ENCODE peak calls at places on chromosomes 13 and 19, in five cellular contexts. One of them, this sample, is unnamed.

GRCh38 chr19:42197375-42197817 is 20.1 kb downstream of the DEDD2 start:
- DNase-seq in cardiac muscle cell: no peak
- DNase-seq in activated CD4-positive, alpha-beta T cell treated with anti-CD3 and anti-CD28 coated beads for 24 hours: no peak
- DNase-seq in kidney tubule cell: peak
- DNase-seq in amniotic stem cell: no peak
- DNase-seq in this sample: no peak

GRCh38 chr13:85724554-85725432 is 74.4 kb downstream of the SLITRK6 start:
- DNase-seq in amniotic stem cell: no peak
- DNase-seq in kidney tubule cell: no peak
- DNase-seq in cardiac muscle cell: no peak
- DNase-seq in activated CD4-positive, alpha-beta T cell treated with anti-CD3 and anti-CD28 coated beads for 24 hours: no peak
- DNase-seq in this sample: peak

GRCh38 chr19:3494051-3494450 is 6.4 kb downstream of the DOHH start:
- DNase-seq in cardiac muscle cell: no peak
- DNase-seq in activated CD4-positive, alpha-beta T cell treated with anti-CD3 and anti-CD28 coated beads for 24 hours: no peak
- DNase-seq in kidney tubule cell: no peak
- DNase-seq in amniotic stem cell: no peak
- DNase-seq in this sample: peak

GRCh38 chr13:98838776-98839175 is 86.3 kb upstream of the SLC15A1 start:
- DNase-seq in amniotic stem cell: no peak
- DNase-seq in cardiac muscle cell: no peak
- DNase-seq in kidney tubule cell: no peak
- DNase-seq in activated CD4-positive, alpha-beta T cell treated with anti-CD3 and anti-CD28 coated beads for 24 hours: no peak
- DNase-seq in this sample: no peak

GRCh38 chr13:50864492-50864891 is 21.0 kb upstream of the DLEU7 start:
- DNase-seq in cardiac muscle cell: no peak
- DNase-seq in kidney tubule cell: no peak
- DNase-seq in activated CD4-positive, alpha-beta T cell treated with anti-CD3 and anti-CD28 coated beads for 24 hours: no peak
- DNase-seq in amniotic stem cell: no peak
- DNase-seq in this sample: no peak

GRCh38 chr13:61286148-61286745 is 129.4 kb downstream of the PCDH20 start:
- DNase-seq in amniotic stem cell: no peak
- DNase-seq in kidney tubule cell: peak
- DNase-seq in activated CD4-positive, alpha-beta T cell treated with anti-CD3 and anti-CD28 coated beads for 24 hours: no peak
- DNase-seq in cardiac muscle cell: no peak
- DNase-seq in this sample: peak

GRCh38 chr19:14871619-14872230 is 14.2 kb downstream of the OR7A17 start:
- DNase-seq in activated CD4-positive, alpha-beta T cell treated with anti-CD3 and anti-CD28 coated beads for 24 hours: no peak
- DNase-seq in kidney tubule cell: peak
- DNase-seq in cardiac muscle cell: peak
- DNase-seq in amniotic stem cell: no peak
- DNase-seq in this sample: peak

GRCh38 chr13:36293497-36293896 is 4.1 kb downstream of the CCDC169 start:
- DNase-seq in cardiac muscle cell: no peak
- DNase-seq in amniotic stem cell: no peak
- DNase-seq in activated CD4-positive, alpha-beta T cell treated with anti-CD3 and anti-CD28 coated beads for 24 hours: no peak
- DNase-seq in kidney tubule cell: peak
- DNase-seq in this sample: peak

GRCh38 chr19:7942981-7943443 is 454 bp downstream of the TIMM44 start:
- DNase-seq in kidney tubule cell: peak
- DNase-seq in amniotic stem cell: no peak
- DNase-seq in activated CD4-positive, alpha-beta T cell treated with anti-CD3 and anti-CD28 coated beads for 24 hours: no peak
- DNase-seq in cardiac muscle cell: peak
- DNase-seq in this sample: peak

GRCh38 chr19:9309974-9310446 is 372 bp upstream of the ZNF699 start:
- DNase-seq in cardiac muscle cell: peak
- DNase-seq in activated CD4-positive, alpha-beta T cell treated with anti-CD3 and anti-CD28 coated beads for 24 hours: peak
- DNase-seq in kidney tubule cell: peak
- DNase-seq in amniotic stem cell: peak
- DNase-seq in this sample: peak

GRCh38 chr13:41973247-41973741 is 12.4 kb upstream of the VWA8 start:
- DNase-seq in kidney tubule cell: no peak
- DNase-seq in activated CD4-positive, alpha-beta T cell treated with anti-CD3 and anti-CD28 coated beads for 24 hours: no peak
- DNase-seq in cardiac muscle cell: no peak
- DNase-seq in amniotic stem cell: no peak
- DNase-seq in this sample: no peak

GRCh38 chr19:2333807-2334211 is 5.3 kb downstream of the SPPL2B start:
- DNase-seq in activated CD4-positive, alpha-beta T cell treated with anti-CD3 and anti-CD28 coated beads for 24 hours: no peak
- DNase-seq in cardiac muscle cell: no peak
- DNase-seq in amniotic stem cell: no peak
- DNase-seq in kidney tubule cell: no peak
- DNase-seq in this sample: no peak

GRCh38 chr19:49427855-49428546 is 2.8 kb downstream of the GFY start:
- DNase-seq in kidney tubule cell: peak
- DNase-seq in cardiac muscle cell: no peak
- DNase-seq in activated CD4-positive, alpha-beta T cell treated with anti-CD3 and anti-CD28 coated beads for 24 hours: no peak
- DNase-seq in amniotic stem cell: no peak
- DNase-seq in this sample: peak

GRCh38 chr19:15432018-15432494 is 13.3 kb upstream of the AKAP8L start:
- DNase-seq in kidney tubule cell: no peak
- DNase-seq in activated CD4-positive, alpha-beta T cell treated with anti-CD3 and anti-CD28 coated beads for 24 hours: no peak
- DNase-seq in cardiac muscle cell: peak
- DNase-seq in amniotic stem cell: no peak
- DNase-seq in this sample: peak

GRCh38 chr19:1980782-1981181 is 34.7 kb downstream of the BTBD2 start:
- DNase-seq in amniotic stem cell: no peak
- DNase-seq in cardiac muscle cell: no peak
- DNase-seq in kidney tubule cell: no peak
- DNase-seq in activated CD4-positive, alpha-beta T cell treated with anti-CD3 and anti-CD28 coated beads for 24 hours: no peak
- DNase-seq in this sample: no peak

GRCh38 chr19:5447700-5448311 is 7.4 kb upstream of the ZNRF4 start:
- DNase-seq in kidney tubule cell: no peak
- DNase-seq in activated CD4-positive, alpha-beta T cell treated with anti-CD3 and anti-CD28 coated beads for 24 hours: no peak
- DNase-seq in cardiac muscle cell: peak
- DNase-seq in amniotic stem cell: no peak
- DNase-seq in this sample: peak

GRCh38 chr19:18420931-18421330 is 1.7 kb downstream of the SSBP4 start:
- DNase-seq in amniotic stem cell: no peak
- DNase-seq in kidney tubule cell: no peak
- DNase-seq in activated CD4-positive, alpha-beta T cell treated with anti-CD3 and anti-CD28 coated beads for 24 hours: no peak
- DNase-seq in cardiac muscle cell: no peak
- DNase-seq in this sample: no peak

GRCh38 chr13:98752111-98752941 is at the start of gene SLC15A1:
- DNase-seq in amniotic stem cell: no peak
- DNase-seq in activated CD4-positive, alpha-beta T cell treated with anti-CD3 and anti-CD28 coated beads for 24 hours: no peak
- DNase-seq in cardiac muscle cell: no peak
- DNase-seq in kidney tubule cell: peak
- DNase-seq in this sample: peak

GRCh38 chr13:21670006-21670882 is 629 bp upstream of the FGF9 start:
- DNase-seq in kidney tubule cell: peak
- DNase-seq in cardiac muscle cell: peak
- DNase-seq in activated CD4-positive, alpha-beta T cell treated with anti-CD3 and anti-CD28 coated beads for 24 hours: no peak
- DNase-seq in amniotic stem cell: no peak
- DNase-seq in this sample: peak

GRCh38 chr13:73090116-73090811 is 31.5 kb downstream of the KLF5 start:
- DNase-seq in amniotic stem cell: peak
- DNase-seq in kidney tubule cell: peak
- DNase-seq in cardiac muscle cell: peak
- DNase-seq in activated CD4-positive, alpha-beta T cell treated with anti-CD3 and anti-CD28 coated beads for 24 hours: no peak
- DNase-seq in this sample: peak

GRCh38 chr19:40614595-40615411 is 13.6 kb downstream of the LTBP4 start:
- DNase-seq in kidney tubule cell: peak
- DNase-seq in cardiac muscle cell: peak
- DNase-seq in amniotic stem cell: peak
- DNase-seq in activated CD4-positive, alpha-beta T cell treated with anti-CD3 and anti-CD28 coated beads for 24 hours: peak
- DNase-seq in this sample: peak

GRCh38 chr13:41411536-41411935 is 45.8 kb upstream of the RGCC start:
- DNase-seq in activated CD4-positive, alpha-beta T cell treated with anti-CD3 and anti-CD28 coated beads for 24 hours: no peak
- DNase-seq in cardiac muscle cell: peak
- DNase-seq in kidney tubule cell: peak
- DNase-seq in amniotic stem cell: peak
- DNase-seq in this sample: peak

GRCh38 chr19:3658004-3658822 is 31.6 kb upstream of the CACTIN start:
- DNase-seq in activated CD4-positive, alpha-beta T cell treated with anti-CD3 and anti-CD28 coated beads for 24 hours: no peak
- DNase-seq in amniotic stem cell: no peak
- DNase-seq in kidney tubule cell: no peak
- DNase-seq in cardiac muscle cell: no peak
- DNase-seq in this sample: no peak

GRCh38 chr19:35896643-35897040 is 3.7 kb downstream of the NFKBID start:
- DNase-seq in kidney tubule cell: no peak
- DNase-seq in cardiac muscle cell: no peak
- DNase-seq in amniotic stem cell: no peak
- DNase-seq in activated CD4-positive, alpha-beta T cell treated with anti-CD3 and anti-CD28 coated beads for 24 hours: no peak
- DNase-seq in this sample: no peak

GRCh38 chr13:105937451-105937850 is 598.0 kb downstream of the EFNB2 start:
- DNase-seq in kidney tubule cell: no peak
- DNase-seq in cardiac muscle cell: peak
- DNase-seq in amniotic stem cell: no peak
- DNase-seq in activated CD4-positive, alpha-beta T cell treated with anti-CD3 and anti-CD28 coated beads for 24 hours: no peak
- DNase-seq in this sample: peak

GRCh38 chr19:1567116-1567847 is 843 bp downstream of the MEX3D start:
- DNase-seq in amniotic stem cell: no peak
- DNase-seq in activated CD4-positive, alpha-beta T cell treated with anti-CD3 and anti-CD28 coated beads for 24 hours: no peak
- DNase-seq in kidney tubule cell: peak
- DNase-seq in cardiac muscle cell: peak
- DNase-seq in this sample: peak